ENCODE peak calls at places on chromosomes 11 and 22, in four cellular contexts. F is astrocyte of the cerebellum, E is OCI-LY7, N is ACHN. C is an unnamed sample.

GRCh38 chr11:1780700-1781592 is 17.2 kb upstream of the CTSD start:
- DNase-seq in E (no peak), F (no peak), N (no peak), C (no peak)

GRCh38 chr11:11463397-11463796 is 110.3 kb upstream of the CSNK2A3 start:
- DNase-seq in E (no peak), N (no peak), F (no peak), C (no peak)

GRCh38 chr11:30983810-30984441 is 385.6 kb downstream of the DCDC1 start:
- DNase-seq in F (no peak), N (no peak), E (no peak), C (no peak)

GRCh38 chr22:49972163-49973017 is 11.8 kb downstream of the PIM3 start:
- DNase-seq in E (no peak), F (no peak), N (no peak), C (no peak)

GRCh38 chr22:37488337-37489135 is 2.4 kb upstream of the MFNG start:
- DNase-seq in F (no peak), N (no peak), E (no peak), C (no peak)

GRCh38 chr11:17352925-17353227 is 1.3 kb downstream of the NCR3LG1 start:
- DNase-seq in N (peak), E (peak), F (no peak), C (no peak)

GRCh38 chr11:47161134-47161854 is 15.4 kb downstream of the ARFGAP2 start:
- DNase-seq in E (peak), F (peak), N (peak), C (no peak)

GRCh38 chr22:38273135-38273761 is 438 bp upstream of the TMEM184B start:
- DNase-seq in F (no peak), N (no peak), E (peak), C (no peak)

GRCh38 chr11:27239305-27239942 is 123.6 kb downstream of the CCDC34 start:
- DNase-seq in N (no peak), F (peak), E (no peak), C (no peak)

GRCh38 chr11:96168623-96169022 is 174.4 kb downstream of the MAML2 start:
- DNase-seq in E (no peak), F (peak), N (peak), C (peak)

GRCh38 chr22:47783433-47784366 is 1021.2 kb downstream of the TBC1D22A start:
- DNase-seq in N (no peak), F (no peak), E (no peak), C (no peak)

GRCh38 chr11:105720096-105720495 is 110.2 kb downstream of the GRIA4 start:
- DNase-seq in F (no peak), N (no peak), E (no peak), C (no peak)

GRCh38 chr11:19777032-19777341 is 64.3 kb downstream of the NAV2 start:
- DNase-seq in E (no peak), F (no peak), N (peak), C (no peak)

GRCh38 chr11:115761817-115762216 is 257.6 kb upstream of the CADM1 start:
- DNase-seq in N (no peak), F (no peak), E (no peak), C (no peak)

GRCh38 chr11:76654310-76654851 is 16.2 kb downstream of the LRRC32 start:
- DNase-seq in E (no peak), N (no peak), F (peak), C (no peak)

GRCh38 chr11:64684357-64684756 is 38.6 kb downstream of the NRXN2 start:
- DNase-seq in F (no peak), N (no peak), E (no peak), C (no peak)

GRCh38 chr11:124716596-124716995 is 23.1 kb upstream of the NRGN start:
- DNase-seq in E (no peak), N (no peak), F (no peak), C (no peak)